ENCODE peak calls at places on chromosomes 16 and 17, in five cellular contexts. H is GM23248, Q is endothelial cell of umbilical vein, L is H1, Y is HCT116. I is an unnamed sample.

GRCh38 chr16:11901091-11901490 is 14.7 kb downstream of the GSPT1 start:
- DNase-seq in H (peak; percentile 64), Q (peak; percentile 20), L (no peak), Y (no peak), I (peak; percentile 27)

GRCh38 chr16:4979164-4979563 is 21.0 kb downstream of the SEC14L5 start:
- DNase-seq in H (no peak), Q (no peak), L (no peak), Y (no peak), I (no peak)

GRCh38 chr16:68711421-68712139 is 25.5 kb upstream of the CDH1 start:
- DNase-seq in H (no peak), Q (no peak), L (no peak), Y (no peak), I (no peak)

GRCh38 chr17:8420041-8420934 is 15.4 kb upstream of the NDEL1 start:
- DNase-seq in H (peak; percentile 59), Q (peak; percentile 98), L (no peak), Y (no peak), I (peak; percentile 45)

GRCh38 chr17:78890111-78890897 is 12.7 kb downstream of the CEP295NL start:
- DNase-seq in H (no peak), Q (no peak), L (no peak), Y (no peak), I (no peak)

GRCh38 chr17:40343126-40344119 is 21.1 kb downstream of the GJD3 start:
- DNase-seq in H (peak; percentile 29), Q (no peak), L (no peak), Y (no peak), I (no peak)

GRCh38 chr17:33371377-33371776 is 78.3 kb upstream of the ASIC2 start:
- DNase-seq in H (no peak), Q (no peak), L (no peak), Y (no peak), I (no peak)

GRCh38 chr16:82646504-82646903 is 19.7 kb downstream of the CDH13 start:
- DNase-seq in H (no peak), Q (no peak), L (no peak), Y (no peak), I (no peak)

GRCh38 chr17:9009096-9009495 is 12.2 kb upstream of the NTN1 start:
- DNase-seq in H (no peak), Q (no peak), L (no peak), Y (no peak), I (no peak)

GRCh38 chr16:49352923-49353322 is 20.7 kb upstream of the C16orf78 start:
- DNase-seq in H (peak; percentile 13), Q (no peak), L (no peak), Y (peak; percentile 6), I (no peak)

GRCh38 chr16:19817875-19818274 is 66.8 kb downstream of the GPRC5B start:
- DNase-seq in H (no peak), Q (no peak), L (no peak), Y (no peak), I (no peak)

GRCh38 chr17:4590981-4591453 is 6.7 kb downstream of the SMTNL2 start:
- DNase-seq in H (no peak), Q (no peak), L (no peak), Y (no peak), I (no peak)

GRCh38 chr17:72121164-72122001 is 563 bp downstream of the SOX9 start:
- DNase-seq in H (peak; percentile 85), Q (no peak), L (no peak), Y (no peak), I (peak; percentile 64)

GRCh38 chr17:66365204-66365524 is 62.8 kb downstream of the PRKCA start:
- DNase-seq in H (no peak), Q (peak; percentile 20), L (no peak), Y (no peak), I (no peak)

GRCh38 chr16:74199842-74200124 is 96.8 kb upstream of the PSMD7 start:
- DNase-seq in H (no peak), Q (no peak), L (no peak), Y (no peak), I (no peak)
- H2AFZ ChIP-seq in H (no peak overlapping the region), Q (no peak overlapping the region), L (no peak overlapping the region), Y (no peak overlapping the region), I (no peak overlapping the region)

GRCh38 chr17:17742133-17742621 is 60.9 kb downstream of the RAI1 start:
- DNase-seq in H (peak; percentile 66), Q (peak; percentile 64), L (no peak), Y (no peak), I (peak; percentile 54)
- H3K9ac ChIP-seq in H (peak overlapping the region; percentile 52), Q (no peak overlapping the region), L (no peak overlapping the region), Y (no peak overlapping the region), I (no peak overlapping the region)

GRCh38 chr16:54928421-54929089 is 2.1 kb upstream of the IRX5 start:
- DNase-seq in H (peak; percentile 83), Q (peak; percentile 24), L (no peak), Y (no peak), I (no peak)
- TF ChIP-seq EZH2 in H (no peak), Q (no peak), L (no peak), Y (no peak), I (no peak)

GRCh38 chr16:3283525-3284447 is 495 bp downstream of the ZNF263 start:
- DNase-seq in H (peak; percentile 57), Q (peak; percentile 19), L (no peak), Y (no peak), I (no peak)
- H2AFZ ChIP-seq in H (peak overlapping the region; percentile 50), Q (peak overlapping the region; percentile 55), L (no peak overlapping the region), Y (no peak overlapping the region), I (peak overlapping the region; percentile 67)